ENCODE peak calls at places on chromosomes 2 and 18, in nine cellular contexts. One of them, this sample, is unnamed.

GRCh38 chr2:137383391-137383790 is 580.9 kb upstream of the HNMT start:
- DNase-seq in cardiac fibroblast: no peak
- DNase-seq in anterior cingulate cortex: no peak
- DNase-seq in activated T-cell treated with anti-CD3 and anti-CD28 coated beads, Interleukin-2, amount 50 U/mL, for 1 hour: no peak
- DNase-seq in B cell: no peak
- DNase-seq in amygdala: no peak
- DNase-seq in left colon: no peak
- DNase-seq in NCI-H446 treated with DMSO at 0.1 percent for 48 hours: no peak
- DNase-seq in Kasumi-1: no peak
- DNase-seq in this sample: peak

GRCh38 chr2:237351046-237351445 is 62.9 kb downstream of the COL6A3 start:
- DNase-seq in cardiac fibroblast: no peak
- DNase-seq in anterior cingulate cortex: no peak
- DNase-seq in activated T-cell treated with anti-CD3 and anti-CD28 coated beads, Interleukin-2, amount 50 U/mL, for 1 hour: no peak
- DNase-seq in B cell: no peak
- DNase-seq in amygdala: no peak
- DNase-seq in left colon: no peak
- DNase-seq in NCI-H446 treated with DMSO at 0.1 percent for 48 hours: no peak
- DNase-seq in Kasumi-1: no peak
- DNase-seq in this sample: no peak

GRCh38 chr2:241410739-241411176 is 54.7 kb downstream of the FARP2 start:
- DNase-seq in cardiac fibroblast: peak
- DNase-seq in anterior cingulate cortex: peak
- DNase-seq in activated T-cell treated with anti-CD3 and anti-CD28 coated beads, Interleukin-2, amount 50 U/mL, for 1 hour: no peak
- DNase-seq in B cell: no peak
- DNase-seq in amygdala: peak
- DNase-seq in left colon: no peak
- DNase-seq in NCI-H446 treated with DMSO at 0.1 percent for 48 hours: no peak
- DNase-seq in Kasumi-1: no peak
- DNase-seq in this sample: no peak

GRCh38 chr18:54772081-54772480 is 56.2 kb upstream of the RAB27B start:
- DNase-seq in cardiac fibroblast: no peak
- DNase-seq in anterior cingulate cortex: no peak
- DNase-seq in activated T-cell treated with anti-CD3 and anti-CD28 coated beads, Interleukin-2, amount 50 U/mL, for 1 hour: no peak
- DNase-seq in B cell: no peak
- DNase-seq in amygdala: no peak
- DNase-seq in left colon: no peak
- DNase-seq in NCI-H446 treated with DMSO at 0.1 percent for 48 hours: no peak
- DNase-seq in Kasumi-1: no peak
- DNase-seq in this sample: no peak

GRCh38 chr2:110931648-110932047 is 189.1 kb upstream of the BCL2L11 start:
- DNase-seq in cardiac fibroblast: peak
- DNase-seq in anterior cingulate cortex: no peak
- DNase-seq in activated T-cell treated with anti-CD3 and anti-CD28 coated beads, Interleukin-2, amount 50 U/mL, for 1 hour: no peak
- DNase-seq in B cell: no peak
- DNase-seq in amygdala: no peak
- DNase-seq in left colon: no peak
- DNase-seq in NCI-H446 treated with DMSO at 0.1 percent for 48 hours: no peak
- DNase-seq in Kasumi-1: no peak
- DNase-seq in this sample: no peak

GRCh38 chr2:233479616-233480489 is 86.7 kb downstream of the USP40 start:
- DNase-seq in cardiac fibroblast: no peak
- DNase-seq in anterior cingulate cortex: no peak
- DNase-seq in activated T-cell treated with anti-CD3 and anti-CD28 coated beads, Interleukin-2, amount 50 U/mL, for 1 hour: no peak
- DNase-seq in B cell: no peak
- DNase-seq in amygdala: no peak
- DNase-seq in left colon: no peak
- DNase-seq in NCI-H446 treated with DMSO at 0.1 percent for 48 hours: no peak
- DNase-seq in Kasumi-1: no peak
- DNase-seq in this sample: peak

GRCh38 chr2:238158807-238159539 is at the start of gene ERFE:
- DNase-seq in cardiac fibroblast: peak
- DNase-seq in anterior cingulate cortex: no peak
- DNase-seq in activated T-cell treated with anti-CD3 and anti-CD28 coated beads, Interleukin-2, amount 50 U/mL, for 1 hour: peak
- DNase-seq in B cell: no peak
- DNase-seq in amygdala: no peak
- DNase-seq in left colon: no peak
- DNase-seq in NCI-H446 treated with DMSO at 0.1 percent for 48 hours: no peak
- DNase-seq in Kasumi-1: peak
- DNase-seq in this sample: peak

GRCh38 chr18:48950536-48951447 is at the start of gene SMAD7:
- DNase-seq in cardiac fibroblast: no peak
- DNase-seq in anterior cingulate cortex: no peak
- DNase-seq in activated T-cell treated with anti-CD3 and anti-CD28 coated beads, Interleukin-2, amount 50 U/mL, for 1 hour: no peak
- DNase-seq in B cell: no peak
- DNase-seq in amygdala: no peak
- DNase-seq in left colon: no peak
- DNase-seq in NCI-H446 treated with DMSO at 0.1 percent for 48 hours: peak
- DNase-seq in Kasumi-1: peak
- DNase-seq in this sample: peak

GRCh38 chr2:100879296-100879695 is 59.4 kb downstream of the NPAS2 start:
- DNase-seq in cardiac fibroblast: no peak
- DNase-seq in anterior cingulate cortex: no peak
- DNase-seq in activated T-cell treated with anti-CD3 and anti-CD28 coated beads, Interleukin-2, amount 50 U/mL, for 1 hour: no peak
- DNase-seq in B cell: no peak
- DNase-seq in amygdala: no peak
- DNase-seq in left colon: no peak
- DNase-seq in NCI-H446 treated with DMSO at 0.1 percent for 48 hours: no peak
- DNase-seq in Kasumi-1: no peak
- DNase-seq in this sample: no peak

GRCh38 chr2:170929686-170930050 is 615 bp downstream of the GORASP2 start:
- DNase-seq in cardiac fibroblast: peak
- DNase-seq in anterior cingulate cortex: no peak
- DNase-seq in activated T-cell treated with anti-CD3 and anti-CD28 coated beads, Interleukin-2, amount 50 U/mL, for 1 hour: no peak
- DNase-seq in B cell: peak
- DNase-seq in amygdala: no peak
- DNase-seq in left colon: peak
- DNase-seq in NCI-H446 treated with DMSO at 0.1 percent for 48 hours: no peak
- DNase-seq in Kasumi-1: peak
- DNase-seq in this sample: peak

GRCh38 chr2:178202927-178203326 is 8.6 kb downstream of the OSBPL6 start:
- DNase-seq in cardiac fibroblast: no peak
- DNase-seq in anterior cingulate cortex: no peak
- DNase-seq in activated T-cell treated with anti-CD3 and anti-CD28 coated beads, Interleukin-2, amount 50 U/mL, for 1 hour: no peak
- DNase-seq in B cell: no peak
- DNase-seq in amygdala: no peak
- DNase-seq in left colon: no peak
- DNase-seq in NCI-H446 treated with DMSO at 0.1 percent for 48 hours: no peak
- DNase-seq in Kasumi-1: no peak
- DNase-seq in this sample: no peak

GRCh38 chr2:238362611-238363010 is 42.3 kb downstream of the TRAF3IP1 start:
- DNase-seq in cardiac fibroblast: no peak
- DNase-seq in anterior cingulate cortex: no peak
- DNase-seq in activated T-cell treated with anti-CD3 and anti-CD28 coated beads, Interleukin-2, amount 50 U/mL, for 1 hour: no peak
- DNase-seq in B cell: no peak
- DNase-seq in amygdala: no peak
- DNase-seq in left colon: no peak
- DNase-seq in NCI-H446 treated with DMSO at 0.1 percent for 48 hours: peak
- DNase-seq in Kasumi-1: no peak
- DNase-seq in this sample: no peak

GRCh38 chr18:78554944-78555608 is 424.5 kb upstream of the SALL3 start:
- DNase-seq in cardiac fibroblast: no peak
- DNase-seq in anterior cingulate cortex: no peak
- DNase-seq in activated T-cell treated with anti-CD3 and anti-CD28 coated beads, Interleukin-2, amount 50 U/mL, for 1 hour: no peak
- DNase-seq in B cell: no peak
- DNase-seq in amygdala: no peak
- DNase-seq in left colon: no peak
- DNase-seq in NCI-H446 treated with DMSO at 0.1 percent for 48 hours: no peak
- DNase-seq in Kasumi-1: no peak
- DNase-seq in this sample: no peak

GRCh38 chr2:164260506-164260905 is 360.8 kb downstream of the GRB14 start:
- DNase-seq in cardiac fibroblast: peak
- DNase-seq in anterior cingulate cortex: no peak
- DNase-seq in activated T-cell treated with anti-CD3 and anti-CD28 coated beads, Interleukin-2, amount 50 U/mL, for 1 hour: no peak
- DNase-seq in B cell: no peak
- DNase-seq in amygdala: no peak
- DNase-seq in left colon: no peak
- DNase-seq in NCI-H446 treated with DMSO at 0.1 percent for 48 hours: no peak
- DNase-seq in Kasumi-1: no peak
- DNase-seq in this sample: no peak

GRCh38 chr18:63240541-63241316 is 78.8 kb downstream of the BCL2 start:
- DNase-seq in cardiac fibroblast: peak
- DNase-seq in anterior cingulate cortex: no peak
- DNase-seq in activated T-cell treated with anti-CD3 and anti-CD28 coated beads, Interleukin-2, amount 50 U/mL, for 1 hour: no peak
- DNase-seq in B cell: no peak
- DNase-seq in amygdala: no peak
- DNase-seq in left colon: no peak
- DNase-seq in NCI-H446 treated with DMSO at 0.1 percent for 48 hours: no peak
- DNase-seq in Kasumi-1: no peak
- DNase-seq in this sample: no peak

GRCh38 chr2:202072737-202073396 is at the start of gene KIAA2012:
- DNase-seq in cardiac fibroblast: no peak
- DNase-seq in anterior cingulate cortex: peak
- DNase-seq in activated T-cell treated with anti-CD3 and anti-CD28 coated beads, Interleukin-2, amount 50 U/mL, for 1 hour: no peak
- DNase-seq in B cell: no peak
- DNase-seq in amygdala: no peak
- DNase-seq in left colon: no peak
- DNase-seq in NCI-H446 treated with DMSO at 0.1 percent for 48 hours: no peak
- DNase-seq in Kasumi-1: no peak
- DNase-seq in this sample: no peak

GRCh38 chr2:47058061-47058931 is 96.8 kb downstream of the STPG4 start:
- DNase-seq in cardiac fibroblast: peak
- DNase-seq in anterior cingulate cortex: no peak
- DNase-seq in activated T-cell treated with anti-CD3 and anti-CD28 coated beads, Interleukin-2, amount 50 U/mL, for 1 hour: no peak
- DNase-seq in B cell: no peak
- DNase-seq in amygdala: no peak
- DNase-seq in left colon: no peak
- DNase-seq in NCI-H446 treated with DMSO at 0.1 percent for 48 hours: no peak
- DNase-seq in Kasumi-1: peak
- DNase-seq in this sample: no peak

GRCh38 chr2:69173706-69174105 is 160.7 kb downstream of the ANTXR1 start:
- DNase-seq in cardiac fibroblast: no peak
- DNase-seq in anterior cingulate cortex: no peak
- DNase-seq in activated T-cell treated with anti-CD3 and anti-CD28 coated beads, Interleukin-2, amount 50 U/mL, for 1 hour: no peak
- DNase-seq in B cell: no peak
- DNase-seq in amygdala: no peak
- DNase-seq in left colon: no peak
- DNase-seq in NCI-H446 treated with DMSO at 0.1 percent for 48 hours: no peak
- DNase-seq in Kasumi-1: no peak
- DNase-seq in this sample: no peak

GRCh38 chr2:128441341-128442052 is 122.8 kb upstream of the HS6ST1 start:
- DNase-seq in cardiac fibroblast: no peak
- DNase-seq in anterior cingulate cortex: no peak
- DNase-seq in activated T-cell treated with anti-CD3 and anti-CD28 coated beads, Interleukin-2, amount 50 U/mL, for 1 hour: no peak
- DNase-seq in B cell: no peak
- DNase-seq in amygdala: no peak
- DNase-seq in left colon: no peak
- DNase-seq in NCI-H446 treated with DMSO at 0.1 percent for 48 hours: no peak
- DNase-seq in Kasumi-1: no peak
- DNase-seq in this sample: no peak

GRCh38 chr2:24512836-24513235 is 21.8 kb downstream of the NCOA1 start:
- DNase-seq in cardiac fibroblast: peak
- DNase-seq in anterior cingulate cortex: no peak
- DNase-seq in activated T-cell treated with anti-CD3 and anti-CD28 coated beads, Interleukin-2, amount 50 U/mL, for 1 hour: no peak
- DNase-seq in B cell: no peak
- DNase-seq in amygdala: no peak
- DNase-seq in left colon: no peak
- DNase-seq in NCI-H446 treated with DMSO at 0.1 percent for 48 hours: no peak
- DNase-seq in Kasumi-1: no peak
- DNase-seq in this sample: no peak

GRCh38 chr2:187079901-187080300 is 230.9 kb upstream of the ZSWIM2 start:
- DNase-seq in cardiac fibroblast: no peak
- DNase-seq in anterior cingulate cortex: no peak
- DNase-seq in activated T-cell treated with anti-CD3 and anti-CD28 coated beads, Interleukin-2, amount 50 U/mL, for 1 hour: no peak
- DNase-seq in B cell: no peak
- DNase-seq in amygdala: no peak
- DNase-seq in left colon: no peak
- DNase-seq in NCI-H446 treated with DMSO at 0.1 percent for 48 hours: no peak
- DNase-seq in Kasumi-1: no peak
- DNase-seq in this sample: no peak

GRCh38 chr2:55162284-55163006 is 69.6 kb downstream of the CLHC1 start:
- DNase-seq in cardiac fibroblast: no peak
- DNase-seq in anterior cingulate cortex: no peak
- DNase-seq in activated T-cell treated with anti-CD3 and anti-CD28 coated beads, Interleukin-2, amount 50 U/mL, for 1 hour: no peak
- DNase-seq in B cell: no peak
- DNase-seq in amygdala: no peak
- DNase-seq in left colon: no peak
- DNase-seq in NCI-H446 treated with DMSO at 0.1 percent for 48 hours: no peak
- DNase-seq in Kasumi-1: no peak
- DNase-seq in this sample: no peak

GRCh38 chr2:241865957-241866858 is 3.3 kb upstream of the RTP5 start:
- DNase-seq in cardiac fibroblast: peak
- DNase-seq in anterior cingulate cortex: no peak
- DNase-seq in activated T-cell treated with anti-CD3 and anti-CD28 coated beads, Interleukin-2, amount 50 U/mL, for 1 hour: no peak
- DNase-seq in B cell: no peak
- DNase-seq in amygdala: no peak
- DNase-seq in left colon: no peak
- DNase-seq in NCI-H446 treated with DMSO at 0.1 percent for 48 hours: no peak
- DNase-seq in Kasumi-1: no peak
- DNase-seq in this sample: no peak

GRCh38 chr2:71064754-71065621 is 3.5 kb upstream of the NAGK start:
- DNase-seq in cardiac fibroblast: no peak
- DNase-seq in anterior cingulate cortex: no peak
- DNase-seq in activated T-cell treated with anti-CD3 and anti-CD28 coated beads, Interleukin-2, amount 50 U/mL, for 1 hour: no peak
- DNase-seq in B cell: no peak
- DNase-seq in amygdala: no peak
- DNase-seq in left colon: no peak
- DNase-seq in NCI-H446 treated with DMSO at 0.1 percent for 48 hours: no peak
- DNase-seq in Kasumi-1: peak
- DNase-seq in this sample: peak

GRCh38 chr2:215930505-215931233 is 82.7 kb downstream of the MREG start:
- DNase-seq in cardiac fibroblast: peak
- DNase-seq in anterior cingulate cortex: no peak
- DNase-seq in activated T-cell treated with anti-CD3 and anti-CD28 coated beads, Interleukin-2, amount 50 U/mL, for 1 hour: no peak
- DNase-seq in B cell: no peak
- DNase-seq in amygdala: no peak
- DNase-seq in left colon: no peak
- DNase-seq in NCI-H446 treated with DMSO at 0.1 percent for 48 hours: no peak
- DNase-seq in Kasumi-1: no peak
- DNase-seq in this sample: no peak

GRCh38 chr18:34913837-34914755 is 127.1 kb upstream of the MAPRE2 start:
- DNase-seq in cardiac fibroblast: peak
- DNase-seq in anterior cingulate cortex: no peak
- DNase-seq in activated T-cell treated with anti-CD3 and anti-CD28 coated beads, Interleukin-2, amount 50 U/mL, for 1 hour: no peak
- DNase-seq in B cell: no peak
- DNase-seq in amygdala: no peak
- DNase-seq in left colon: no peak
- DNase-seq in NCI-H446 treated with DMSO at 0.1 percent for 48 hours: no peak
- DNase-seq in Kasumi-1: no peak
- DNase-seq in this sample: no peak

GRCh38 chr2:33086400-33087015 is 139.8 kb downstream of the LTBP1 start:
- DNase-seq in cardiac fibroblast: peak
- DNase-seq in anterior cingulate cortex: no peak
- DNase-seq in activated T-cell treated with anti-CD3 and anti-CD28 coated beads, Interleukin-2, amount 50 U/mL, for 1 hour: no peak
- DNase-seq in B cell: no peak
- DNase-seq in amygdala: no peak
- DNase-seq in left colon: no peak
- DNase-seq in NCI-H446 treated with DMSO at 0.1 percent for 48 hours: peak
- DNase-seq in Kasumi-1: no peak
- DNase-seq in this sample: peak

GRCh38 chr18:3172081-3172480 is 47.7 kb downstream of the MYOM1 start:
- DNase-seq in cardiac fibroblast: no peak
- DNase-seq in anterior cingulate cortex: no peak
- DNase-seq in activated T-cell treated with anti-CD3 and anti-CD28 coated beads, Interleukin-2, amount 50 U/mL, for 1 hour: no peak
- DNase-seq in B cell: no peak
- DNase-seq in amygdala: no peak
- DNase-seq in left colon: no peak
- DNase-seq in NCI-H446 treated with DMSO at 0.1 percent for 48 hours: no peak
- DNase-seq in Kasumi-1: no peak
- DNase-seq in this sample: no peak

GRCh38 chr2:201257941-201258665 is 2.2 kb upstream of the CASP8 start:
- DNase-seq in cardiac fibroblast: peak
- DNase-seq in anterior cingulate cortex: no peak
- DNase-seq in activated T-cell treated with anti-CD3 and anti-CD28 coated beads, Interleukin-2, amount 50 U/mL, for 1 hour: peak
- DNase-seq in B cell: peak
- DNase-seq in amygdala: no peak
- DNase-seq in left colon: peak
- DNase-seq in NCI-H446 treated with DMSO at 0.1 percent for 48 hours: no peak
- DNase-seq in Kasumi-1: peak
- DNase-seq in this sample: peak